ENCODE peak calls at places on chromosomes 13 and 19, in six cellular contexts. B is dermis blood vessel endothelial cell; Y is stimulated activated CD4-positive, alpha-beta T cell treated with anti-CD3 and anti-CD28 coated beads, Interleukin-12 subunit alpha, Interleukin-12 subunit beta, amount 100 ng/mL, for 4 hours; S is activated CD4-positive, alpha-beta T cell treated with anti-CD3 and anti-CD28 coated beads, Interleukin-2, amount 50 U/mL, for 1 hour; F is GM12865; G is M059J. N is an unnamed sample.

GRCh38 chr13:23714672-23715071 is 144.5 kb downstream of the TNFRSF19 start:
- DNase-seq in B (no peak), Y (no peak), G (no peak), F (no peak), S (no peak), N (no peak)

GRCh38 chr19:13521066-13521465 is 14.8 kb upstream of the CACNA1A start:
- DNase-seq in S (no peak), F (no peak), B (no peak), Y (no peak), G (no peak), N (no peak)

GRCh38 chr19:48190288-48191284 is 20.1 kb downstream of the ZSWIM9 start:
- DNase-seq in G (peak; percentile 74), S (peak; percentile 61), Y (no peak), B (peak; percentile 32), F (no peak), N (no peak)

GRCh38 chr13:99382428-99383133 is 75.4 kb upstream of the GPR183 start:
- DNase-seq in S (peak; percentile 50), G (no peak), Y (no peak), F (no peak), B (no peak), N (no peak)

GRCh38 chr13:79874396-79875360 is 393.7 kb downstream of the NDFIP2 start:
- DNase-seq in Y (no peak), G (no peak), S (no peak), B (no peak), F (no peak), N (no peak)

GRCh38 chr13:30038884-30039283 is 188.5 kb upstream of the UBL3 start:
- DNase-seq in G (peak; percentile 23), Y (no peak), S (no peak), B (no peak), F (no peak), N (no peak)

GRCh38 chr13:50127017-50127725 is 111.9 kb downstream of the KCNRG start:
- DNase-seq in G (no peak), Y (peak; percentile 60), F (peak; percentile 12), S (peak; percentile 51), B (peak; percentile 30), N (no peak)

GRCh38 chr19:46017095-46017429 is 5.8 kb downstream of the PGLYRP1 start:
- DNase-seq in B (no peak), Y (no peak), G (no peak), S (no peak), F (no peak), N (no peak)

GRCh38 chr13:31105020-31105800 is 56.5 kb downstream of the HSPH1 start:
- DNase-seq in G (peak; percentile 9), Y (no peak), S (no peak), F (no peak), B (no peak), N (no peak)

GRCh38 chr19:575527-576506 is 3.4 kb downstream of the BSG start:
- DNase-seq in F (no peak), Y (no peak), G (peak; percentile 79), S (no peak), B (peak; percentile 77), N (no peak)

GRCh38 chr19:49056101-49056901 is 1.2 kb downstream of the CGB7 start:
- DNase-seq in S (peak; percentile 43), B (peak; percentile 55), G (peak; percentile 63), Y (peak; percentile 54), F (peak; percentile 45), N (no peak)

GRCh38 chr13:49932066-49932465 is 4.1 kb downstream of the SPRYD7 start:
- DNase-seq in G (no peak), B (no peak), F (no peak), Y (no peak), S (no peak), N (no peak)

GRCh38 chr19:50798943-50799851 is 9.0 kb downstream of the ACP4 start:
- DNase-seq in B (no peak), S (no peak), F (no peak), Y (no peak), G (no peak), N (no peak)

GRCh38 chr13:96816261-96816660 is 178.0 kb downstream of the OXGR1 start:
- DNase-seq in B (no peak), F (no peak), S (no peak), Y (no peak), G (no peak), N (no peak)

GRCh38 chr19:55690109-55690768 is 15.2 kb downstream of the EPN1 start:
- DNase-seq in B (no peak), S (no peak), F (no peak), G (no peak), Y (no peak), N (no peak)

GRCh38 chr19:29771708-29772415 is 39.9 kb upstream of the CCNE1 start:
- DNase-seq in F (peak; percentile 49), G (peak; percentile 51), Y (peak; percentile 10), S (peak; percentile 18), B (peak; percentile 65), N (no peak)

GRCh38 chr19:35756373-35757230 is at the start of gene HSPB6:
- DNase-seq in G (peak; percentile 30), Y (no peak), B (peak; percentile 47), F (no peak), S (no peak), N (peak; percentile 33)

GRCh38 chr13:110759710-110760109 is 46.2 kb downstream of the ING1 start:
- DNase-seq in G (peak; percentile 47), B (no peak), Y (no peak), F (no peak), S (no peak), N (no peak)

N was measured in dermis microvascular lymphatic vessel endothelial cell.